ENCODE peak calls at places on chromosomes 12 and 14, in five cellular contexts. A is adrenal gland, D is tibial nerve, P is Peyer's patch, S is upper lobe of left lung. X is an unnamed sample.

GRCh38 chr14:87615822-87616679 is 376.9 kb downstream of the GALC start:
- DNase-seq in A (peak; percentile 52), P (no peak), D (peak; percentile 14), S (no peak), X (peak; percentile 84)

GRCh38 chr14:63510538-63510937 is 32.6 kb downstream of the PPP2R5E start:
- DNase-seq in S (no peak), P (no peak), D (no peak), A (no peak), X (no peak)

GRCh38 chr12:108730337-108731104 is 797 bp downstream of the CORO1C start:
- DNase-seq in P (peak; percentile 85), A (peak; percentile 68), D (peak; percentile 43), S (peak; percentile 92), X (peak; percentile 64)

GRCh38 chr14:104876251-104876699 is 11.2 kb downstream of the CEP170B start:
- DNase-seq in A (no peak), P (no peak), D (no peak), S (peak; percentile 24), X (peak; percentile 48)

GRCh38 chr12:46303039-46303666 is 34.3 kb upstream of the SLC38A1 start:
- DNase-seq in S (no peak), P (peak; percentile 80), D (no peak), A (peak; percentile 44), X (peak; percentile 28)

GRCh38 chr14:50272498-50272897 is 39.5 kb downstream of the L2HGDH start:
- DNase-seq in S (no peak), D (no peak), P (no peak), A (no peak), X (no peak)

GRCh38 chr14:33347816-33348215 is 409.1 kb downstream of the NPAS3 start:
- DNase-seq in P (no peak), S (no peak), A (no peak), D (no peak), X (no peak)

GRCh38 chr12:95605087-95605486 is 53.8 kb upstream of the USP44 start:
- DNase-seq in A (no peak), P (no peak), D (no peak), S (no peak), X (no peak)

GRCh38 chr14:103623883-103624482 is 5.0 kb upstream of the KLC1 start:
- DNase-seq in P (no peak), D (no peak), S (peak; percentile 79), A (peak; percentile 37), X (no peak)

GRCh38 chr12:89352492-89353187 is at the start of gene DUSP6:
- DNase-seq in D (peak; percentile 88), A (peak; percentile 91), S (peak; percentile 93), P (peak; percentile 98), X (peak; percentile 96)

GRCh38 chr12:89350661-89351488 is 1.4 kb downstream of the DUSP6 start:
- DNase-seq in P (peak; percentile 54), S (peak; percentile 81), D (no peak), A (no peak), X (no peak)

GRCh38 chr12:89351489-89352241 is 636 bp downstream of the DUSP6 start:
- DNase-seq in S (peak; percentile 90), P (peak; percentile 80), A (peak; percentile 48), D (no peak), X (peak; percentile 58)

GRCh38 chr12:89353188-89353822 is 1.0 kb upstream of the DUSP6 start:
- DNase-seq in D (peak; percentile 39), A (peak; percentile 65), P (peak; percentile 80), S (peak; percentile 95), X (peak; percentile 57)

GRCh38 chr12:89352242-89352491 is 134 bp downstream of the DUSP6 start:
- DNase-seq in D (no peak), P (no peak), S (no peak), A (no peak), X (no peak)
- TF ChIP-seq POLR2A in D (no peak), P (peak; percentile 99), S (no peak), A (peak; percentile 89), X (no peak)

GRCh38 chr12:119593578-119594398 is at the start of gene TMEM233:
- DNase-seq in P (no peak), D (no peak), S (peak; percentile 84), A (no peak), X (no peak)
- H3K27me3 ChIP-seq in P (no peaks in the 10 kb centered on the region), D (no peaks in the 10 kb centered on the region), S (no peaks in the 10 kb centered on the region), A (peaks cover 42% of the 10 kb centered on the region), X (no peaks in the 10 kb centered on the region)

DNA sequence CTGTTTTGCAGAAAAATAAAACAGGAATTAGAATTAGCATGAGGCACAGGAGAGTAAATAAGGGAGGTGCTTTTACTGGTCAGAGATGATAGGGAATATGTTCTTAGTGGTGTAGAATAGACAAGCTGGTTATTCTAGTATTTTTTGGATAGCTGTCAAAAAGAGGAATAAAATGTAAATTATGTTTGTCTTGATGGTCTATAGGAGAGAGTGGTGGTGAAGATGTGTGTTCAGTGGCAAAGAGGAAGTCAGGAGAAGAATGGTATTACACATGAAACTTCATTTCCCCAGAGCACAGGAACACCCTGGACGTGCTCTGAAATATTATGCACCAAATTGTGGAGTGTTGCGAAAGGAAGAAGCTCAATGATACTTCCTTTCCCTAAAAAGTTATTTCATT is 27.8 kb downstream of the MUCL1 start:
- DNase-seq in P (no peak), A (no peak), S (no peak), D (no peak), X (no peak)
- TF ChIP-seq CTCF in P (no peak), A (no peak), S (peak; percentile 7), D (no peak), X (no peak)

GRCh38 chr12:57127101-57127709 is 1.1 kb upstream of the LRP1 start:
- DNase-seq in P (peak; percentile 93), A (peak; percentile 79), S (no peak), D (peak; percentile 67), X (peak; percentile 92)
- TF ChIP-seq POLR2A in P (no peak), A (peak; percentile 62), S (no peak), D (no peak), X (no peak)

DNA sequence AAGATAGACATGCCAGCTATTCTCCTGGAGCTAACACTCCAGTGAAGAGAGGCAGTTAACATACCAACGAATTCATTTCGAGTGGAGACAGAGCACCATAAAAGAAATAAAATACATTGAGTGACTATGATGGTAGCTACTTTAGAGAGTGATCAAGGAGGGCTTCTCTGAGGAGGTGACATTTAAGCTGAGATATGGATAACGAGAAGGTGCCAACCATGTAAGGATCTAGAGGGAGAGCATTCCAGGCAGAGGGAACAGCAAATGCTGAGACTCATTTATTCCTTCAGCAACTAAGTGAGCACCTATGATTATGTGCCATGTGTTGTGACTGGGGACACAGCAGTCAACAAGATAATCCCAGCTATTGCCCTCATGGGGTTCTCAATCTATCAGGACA is 28.3 kb upstream of the OAS1 start:
- DNase-seq in S (no peak), P (no peak), D (no peak), A (no peak), X (no peak)
- H3K27me3 ChIP-seq in S (no peaks in the 10 kb centered on the region), P (no peaks in the 10 kb centered on the region), D (no peaks in the 10 kb centered on the region), A (no peaks in the 10 kb centered on the region), X (no peaks in the 10 kb centered on the region)

X was measured in testis.